ENCODE peak calls at places on chromosomes 6 and 20, in five cellular contexts. T is activated CD4-positive, alpha-beta T cell treated with anti-CD3 and anti-CD28 coated beads, Interleukin-2, amount 50 U/mL, for 1 hour; X is GM03348; D is LoVo; R is stimulated activated CD4-positive, alpha-beta T cell treated with anti-CD3 and anti-CD28 coated beads, Interleukin-1b, Interleukin-23, amount 100 ng/mL, for 48 hours. U is an unnamed sample.

GRCh38 chr6:86706449-86706848 is 230.9 kb upstream of the HTR1E start:
- DNase-seq in D (no peak), X (no peak), T (no peak), R (no peak), U (no peak)

GRCh38 chr20:59149678-59150504 is 13.7 kb upstream of the ZNF831 start:
- DNase-seq in D (no peak), T (peak; percentile 73), R (peak; percentile 65), X (no peak), U (no peak)

GRCh38 chr20:41672282-41672681 is 54.1 kb upstream of the CHD6 start:
- DNase-seq in X (no peak), R (no peak), T (no peak), D (no peak), U (peak; percentile 51)

GRCh38 chr20:33561981-33562601 is 72.2 kb downstream of the CBFA2T2 start:
- DNase-seq in X (peak; percentile 89), D (peak; percentile 62), R (no peak), T (no peak), U (no peak)

GRCh38 chr6:23621026-23621425 is 505.0 kb upstream of the NRSN1 start:
- DNase-seq in X (no peak), T (no peak), D (no peak), R (no peak), U (no peak)

GRCh38 chr6:87722831-87723726 is 21.0 kb upstream of the AKIRIN2 start:
- DNase-seq in X (peak; percentile 87), T (no peak), D (peak; percentile 63), R (no peak), U (peak; percentile 86)

GRCh38 chr20:9241232-9241692 is 172.4 kb downstream of the PLCB4 start:
- DNase-seq in X (peak; percentile 58), T (no peak), D (peak; percentile 69), R (no peak), U (no peak)

GRCh38 chr6:56570434-56571359 is 72.0 kb downstream of the DST start:
- DNase-seq in R (no peak), T (no peak), D (peak; percentile 25), X (peak; percentile 36), U (no peak)

GRCh38 chr6:32529697-32530429 is at the start of gene HLA-DRB5:
- DNase-seq in X (no peak), R (no peak), T (no peak), D (no peak), U (no peak)

GRCh38 chr20:10217517-10218410 is 866 bp upstream of the SNAP25 start:
- DNase-seq in X (no peak), R (peak; percentile 41), T (no peak), D (no peak), U (no peak)

GRCh38 chr20:43948455-43948854 is 33.8 kb downstream of the TOX2 start:
- DNase-seq in X (no peak), T (no peak), R (no peak), D (no peak), U (no peak)

GRCh38 chr6:148824291-148824690 is 77.5 kb downstream of the UST start:
- DNase-seq in R (no peak), D (no peak), X (no peak), T (no peak), U (no peak)

GRCh38 chr20:51985013-51985415 is 182.7 kb upstream of the SALL4 start:
- DNase-seq in T (no peak), R (no peak), D (peak; percentile 81), X (peak; percentile 90), U (no peak)

GRCh38 chr6:161406633-161407032 is 132.8 kb upstream of the AGPAT4 start:
- DNase-seq in R (no peak), T (no peak), D (no peak), X (peak; percentile 68), U (no peak)

GRCh38 chr6:43096451-43097097 is 20.5 kb downstream of the PTK7 start:
- DNase-seq in R (no peak), T (no peak), X (peak; percentile 80), D (no peak), U (no peak)

GRCh38 chr20:58037631-58038030 is 190.8 kb downstream of the ANKRD60 start:
- DNase-seq in R (no peak), D (no peak), X (no peak), T (no peak), U (peak; percentile 63)

GRCh38 chr20:46959081-46959692 is 64.5 kb downstream of the EYA2 start:
- DNase-seq in R (no peak), T (no peak), X (peak; percentile 83), D (peak; percentile 38), U (no peak)

GRCh38 chr6:104957301-104958177 is 632 bp downstream of the LIN28B start:
- DNase-seq in T (no peak), X (no peak), R (no peak), D (no peak), U (no peak)

GRCh38 chr20:32439132-32439829 is 81.2 kb downstream of the ASXL1 start:
- DNase-seq in T (no peak), X (peak; percentile 70), R (peak; percentile 59), D (no peak), U (peak; percentile 66)

GRCh38 chr20:44714701-44715494 is at the start of gene CCN5:
- DNase-seq in T (no peak), D (peak; percentile 86), X (peak; percentile 90), R (no peak), U (no peak)

GRCh38 chr6:170274713-170275560 is 15.9 kb downstream of the DLL1 start:
- DNase-seq in D (no peak), X (no peak), R (no peak), T (no peak), U (no peak)

GRCh38 chr6:73339340-73339739 is 14.7 kb downstream of the DPPA5 start:
- DNase-seq in D (no peak), T (no peak), X (no peak), R (no peak), U (no peak)

GRCh38 chr20:20824924-20825584 is 112.6 kb upstream of the RALGAPA2 start:
- DNase-seq in X (peak; percentile 59), T (peak; percentile 37), R (peak; percentile 53), D (peak; percentile 63), U (no peak)

GRCh38 chr6:157535354-157536217 is 154.6 kb downstream of the ZDHHC14 start:
- DNase-seq in D (peak; percentile 37), T (no peak), R (no peak), X (peak; percentile 47), U (no peak)

GRCh38 chr20:47785321-47785899 is at the start of gene SULF2:
- DNase-seq in T (no peak), D (peak; percentile 50), X (peak; percentile 47), R (no peak), U (no peak)

GRCh38 chr6:15320683-15321082 is 74.8 kb downstream of the JARID2 start:
- DNase-seq in X (no peak), T (no peak), D (no peak), R (no peak), U (no peak)

GRCh38 chr6:52536424-52536916 is 40.4 kb downstream of the TRAM2 start:
- DNase-seq in X (no peak), T (no peak), R (no peak), D (no peak), U (no peak)

GRCh38 chr6:45469708-45470107 is 92.0 kb upstream of the SUPT3H start:
- DNase-seq in D (no peak), X (no peak), T (no peak), R (no peak), U (no peak)

GRCh38 chr20:41248371-41249024 is 69.0 kb downstream of the ZHX3 start:
- DNase-seq in T (no peak), D (no peak), X (no peak), R (no peak), U (no peak)

GRCh38 chr20:38211200-38212097 is 46.4 kb upstream of the TGM2 start:
- DNase-seq in T (no peak), D (no peak), X (no peak), R (no peak), U (no peak)

GRCh38 chr6:150443621-150444020 is 74.8 kb downstream of the IYD start:
- DNase-seq in D (no peak), X (peak; percentile 14), R (no peak), T (no peak), U (no peak)

GRCh38 chr6:122781716-122782115 is 2.2 kb downstream of the FABP7 start:
- DNase-seq in T (no peak), X (no peak), R (no peak), D (no peak), U (no peak)